ENCODE peak calls at places on chromosome 19, in five cellular contexts. One of them, this sample, is unnamed.

GRCh38 chr19:28878862-28879566 is 333.9 kb downstream of the UQCRFS1 start:
- DNase-seq in left colon: peak
- DNase-seq in AG10803: peak
- DNase-seq in amygdala: no peak
- DNase-seq in stimulated activated naive CD8-positive, alpha-beta T cell treated with anti-CD3 and anti-CD28 coated beads, Interleukin-15, amount 100 ng/mL, for 72 hours: peak
- DNase-seq in this sample: peak

GRCh38 chr19:47598407-47599349 is 10.3 kb upstream of the BICRA start:
- DNase-seq in left colon: peak
- DNase-seq in AG10803: peak
- DNase-seq in amygdala: no peak
- DNase-seq in stimulated activated naive CD8-positive, alpha-beta T cell treated with anti-CD3 and anti-CD28 coated beads, Interleukin-15, amount 100 ng/mL, for 72 hours: no peak
- DNase-seq in this sample: peak

GRCh38 chr19:51139299-51140018 is 2.6 kb upstream of the SIGLEC7 start:
- DNase-seq in left colon: no peak
- DNase-seq in AG10803: no peak
- DNase-seq in amygdala: no peak
- DNase-seq in stimulated activated naive CD8-positive, alpha-beta T cell treated with anti-CD3 and anti-CD28 coated beads, Interleukin-15, amount 100 ng/mL, for 72 hours: no peak
- DNase-seq in this sample: no peak

GRCh38 chr19:13012690-13013608 is 17.7 kb downstream of the NFIX start:
- DNase-seq in left colon: peak
- DNase-seq in AG10803: peak
- DNase-seq in amygdala: peak
- DNase-seq in stimulated activated naive CD8-positive, alpha-beta T cell treated with anti-CD3 and anti-CD28 coated beads, Interleukin-15, amount 100 ng/mL, for 72 hours: peak
- DNase-seq in this sample: peak

GRCh38 chr19:55519461-55520311 is 17.2 kb downstream of the SBK2 start:
- DNase-seq in left colon: no peak
- DNase-seq in AG10803: peak
- DNase-seq in amygdala: no peak
- DNase-seq in stimulated activated naive CD8-positive, alpha-beta T cell treated with anti-CD3 and anti-CD28 coated beads, Interleukin-15, amount 100 ng/mL, for 72 hours: no peak
- DNase-seq in this sample: peak

GRCh38 chr19:3117746-3118145 is 18.1 kb upstream of the GNA15 start:
- DNase-seq in left colon: no peak
- DNase-seq in AG10803: no peak
- DNase-seq in amygdala: no peak
- DNase-seq in stimulated activated naive CD8-positive, alpha-beta T cell treated with anti-CD3 and anti-CD28 coated beads, Interleukin-15, amount 100 ng/mL, for 72 hours: no peak
- DNase-seq in this sample: no peak

GRCh38 chr19:19061491-19061890 is 2.3 kb upstream of the SLC25A42 start:
- DNase-seq in left colon: no peak
- DNase-seq in AG10803: no peak
- DNase-seq in amygdala: no peak
- DNase-seq in stimulated activated naive CD8-positive, alpha-beta T cell treated with anti-CD3 and anti-CD28 coated beads, Interleukin-15, amount 100 ng/mL, for 72 hours: no peak
- DNase-seq in this sample: no peak

GRCh38 chr19:3097442-3097871 is 3.3 kb downstream of the GNA11 start:
- DNase-seq in left colon: peak
- DNase-seq in AG10803: no peak
- DNase-seq in amygdala: no peak
- DNase-seq in stimulated activated naive CD8-positive, alpha-beta T cell treated with anti-CD3 and anti-CD28 coated beads, Interleukin-15, amount 100 ng/mL, for 72 hours: no peak
- DNase-seq in this sample: no peak

GRCh38 chr19:39390460-39390758 is 497 bp downstream of the PAF1 start:
- DNase-seq in left colon: no peak
- DNase-seq in AG10803: no peak
- DNase-seq in amygdala: no peak
- DNase-seq in stimulated activated naive CD8-positive, alpha-beta T cell treated with anti-CD3 and anti-CD28 coated beads, Interleukin-15, amount 100 ng/mL, for 72 hours: no peak
- DNase-seq in this sample: no peak

GRCh38 chr19:768424-768823 is 17.5 kb downstream of the MISP start:
- DNase-seq in left colon: no peak
- DNase-seq in AG10803: peak
- DNase-seq in amygdala: no peak
- DNase-seq in stimulated activated naive CD8-positive, alpha-beta T cell treated with anti-CD3 and anti-CD28 coated beads, Interleukin-15, amount 100 ng/mL, for 72 hours: no peak
- DNase-seq in this sample: peak

GRCh38 chr19:4987286-4987685 is 18.4 kb downstream of the KDM4B start:
- DNase-seq in left colon: no peak
- DNase-seq in AG10803: peak
- DNase-seq in amygdala: no peak
- DNase-seq in stimulated activated naive CD8-positive, alpha-beta T cell treated with anti-CD3 and anti-CD28 coated beads, Interleukin-15, amount 100 ng/mL, for 72 hours: no peak
- DNase-seq in this sample: no peak

GRCh38 chr19:39270091-39270871 is 2.1 kb downstream of the IFNL2 start:
- DNase-seq in left colon: no peak
- DNase-seq in AG10803: no peak
- DNase-seq in amygdala: no peak
- DNase-seq in stimulated activated naive CD8-positive, alpha-beta T cell treated with anti-CD3 and anti-CD28 coated beads, Interleukin-15, amount 100 ng/mL, for 72 hours: no peak
- DNase-seq in this sample: peak

GRCh38 chr19:48624067-48624594 is 4.8 kb downstream of the SPHK2 start:
- DNase-seq in left colon: peak
- DNase-seq in AG10803: peak
- DNase-seq in amygdala: peak
- DNase-seq in stimulated activated naive CD8-positive, alpha-beta T cell treated with anti-CD3 and anti-CD28 coated beads, Interleukin-15, amount 100 ng/mL, for 72 hours: peak
- DNase-seq in this sample: peak

GRCh38 chr19:46542428-46543230 is 47.0 kb upstream of the PNMA8B start:
- DNase-seq in left colon: peak
- DNase-seq in AG10803: peak
- DNase-seq in amygdala: peak
- DNase-seq in stimulated activated naive CD8-positive, alpha-beta T cell treated with anti-CD3 and anti-CD28 coated beads, Interleukin-15, amount 100 ng/mL, for 72 hours: peak
- DNase-seq in this sample: peak

GRCh38 chr19:4571305-4571917 is 11.9 kb upstream of the SEMA6B start:
- DNase-seq in left colon: no peak
- DNase-seq in AG10803: no peak
- DNase-seq in amygdala: no peak
- DNase-seq in stimulated activated naive CD8-positive, alpha-beta T cell treated with anti-CD3 and anti-CD28 coated beads, Interleukin-15, amount 100 ng/mL, for 72 hours: no peak
- DNase-seq in this sample: no peak

GRCh38 chr19:17076539-17076919 is 952 bp downstream of the MYO9B start:
- DNase-seq in left colon: no peak
- DNase-seq in AG10803: peak
- DNase-seq in amygdala: no peak
- DNase-seq in stimulated activated naive CD8-positive, alpha-beta T cell treated with anti-CD3 and anti-CD28 coated beads, Interleukin-15, amount 100 ng/mL, for 72 hours: peak
- DNase-seq in this sample: no peak

GRCh38 chr19:49491030-49491803 is 3.8 kb downstream of the RPL13A start:
- DNase-seq in left colon: peak
- DNase-seq in AG10803: no peak
- DNase-seq in amygdala: no peak
- DNase-seq in stimulated activated naive CD8-positive, alpha-beta T cell treated with anti-CD3 and anti-CD28 coated beads, Interleukin-15, amount 100 ng/mL, for 72 hours: no peak
- DNase-seq in this sample: no peak